ENCODE peak calls at places on chromosomes 5 and 9, in seven cellular contexts. H, G, L, A, O, T and P are unnamed samples.

GRCh38 chr9:123928471-123929176 is 1.3 kb downstream of the DENND1A start:
- DNase-seq in H (no peak), G (no peak), L (no peak), A (no peak), O (peak; percentile 25), T (no peak), P (no peak)

GRCh38 chr5:36297653-36298052 is 4.0 kb downstream of the RANBP3L start:
- DNase-seq in H (no peak), G (no peak), L (no peak), A (no peak), O (no peak), T (no peak), P (no peak)

GRCh38 chr5:181191526-181192336 is 13.3 kb downstream of the TRIM7 start:
- DNase-seq in H (peak; percentile 94), G (peak; percentile 98), L (peak; percentile 97), A (peak; percentile 96), O (peak; percentile 92), T (peak; percentile 98), P (peak; percentile 98)

GRCh38 chr9:89869774-89870173 is 265.0 kb downstream of the GADD45G start:
- DNase-seq in H (no peak), G (no peak), L (no peak), A (no peak), O (no peak), T (no peak), P (peak; percentile 17)

GRCh38 chr9:86282979-86283535 is 719 bp upstream of the ISCA1 start:
- DNase-seq in H (no peak), G (no peak), L (no peak), A (no peak), O (peak; percentile 92), T (no peak), P (peak; percentile 72)

GRCh38 chr9:33030285-33030684 is 5.2 kb downstream of the DNAJA1 start:
- DNase-seq in H (no peak), G (no peak), L (no peak), A (no peak), O (no peak), T (no peak), P (no peak)

GRCh38 chr5:111394580-111394979 is 117.8 kb downstream of the STARD4 start:
- DNase-seq in H (no peak), G (no peak), L (no peak), A (no peak), O (peak; percentile 65), T (no peak), P (no peak)

GRCh38 chr5:168408561-168409321 is 77.5 kb upstream of the RARS1 start:
- DNase-seq in H (no peak), G (no peak), L (no peak), A (no peak), O (no peak), T (no peak), P (peak; percentile 55)

GRCh38 chr5:527646-528591 is 3.7 kb upstream of the SLC9A3 start:
- DNase-seq in H (no peak), G (peak; percentile 70), L (no peak), A (peak; percentile 44), O (no peak), T (peak; percentile 67), P (peak; percentile 78)

GRCh38 chr5:153276151-153276550 is 214.3 kb upstream of the GRIA1 start:
- DNase-seq in H (peak; percentile 25), G (no peak), L (peak; percentile 23), A (peak; percentile 47), O (peak; percentile 26), T (no peak), P (no peak)

GRCh38 chr5:136099870-136100269 is 32.8 kb upstream of the SMAD5 start:
- DNase-seq in H (no peak), G (no peak), L (no peak), A (no peak), O (no peak), T (no peak), P (no peak)

GRCh38 chr5:116510525-116510924 is 64.1 kb downstream of the SEMA6A start:
- DNase-seq in H (no peak), G (no peak), L (no peak), A (no peak), O (no peak), T (no peak), P (no peak)

GRCh38 chr5:33736510-33736909 is 155.3 kb downstream of the ADAMTS12 start:
- DNase-seq in H (no peak), G (no peak), L (no peak), A (no peak), O (no peak), T (no peak), P (no peak)

GRCh38 chr5:142807378-142807911 is 37.3 kb downstream of the ARHGAP26 start:
- DNase-seq in H (peak; percentile 54), G (no peak), L (no peak), A (peak; percentile 71), O (no peak), T (no peak), P (no peak)

GRCh38 chr5:176184608-176185132 is 53.6 kb upstream of the SIMC1 start:
- DNase-seq in H (no peak), G (no peak), L (no peak), A (no peak), O (no peak), T (no peak), P (no peak)
- H3K4me1 ChIP-seq in H (peaks cover 20% of the 10 kb centered on the region), G (no peaks in the 10 kb centered on the region), L (no peaks in the 10 kb centered on the region), A (no peaks in the 10 kb centered on the region), O (no peaks in the 10 kb centered on the region), T (no peaks in the 10 kb centered on the region), P (peaks cover 17% of the 10 kb centered on the region)

DNA sequence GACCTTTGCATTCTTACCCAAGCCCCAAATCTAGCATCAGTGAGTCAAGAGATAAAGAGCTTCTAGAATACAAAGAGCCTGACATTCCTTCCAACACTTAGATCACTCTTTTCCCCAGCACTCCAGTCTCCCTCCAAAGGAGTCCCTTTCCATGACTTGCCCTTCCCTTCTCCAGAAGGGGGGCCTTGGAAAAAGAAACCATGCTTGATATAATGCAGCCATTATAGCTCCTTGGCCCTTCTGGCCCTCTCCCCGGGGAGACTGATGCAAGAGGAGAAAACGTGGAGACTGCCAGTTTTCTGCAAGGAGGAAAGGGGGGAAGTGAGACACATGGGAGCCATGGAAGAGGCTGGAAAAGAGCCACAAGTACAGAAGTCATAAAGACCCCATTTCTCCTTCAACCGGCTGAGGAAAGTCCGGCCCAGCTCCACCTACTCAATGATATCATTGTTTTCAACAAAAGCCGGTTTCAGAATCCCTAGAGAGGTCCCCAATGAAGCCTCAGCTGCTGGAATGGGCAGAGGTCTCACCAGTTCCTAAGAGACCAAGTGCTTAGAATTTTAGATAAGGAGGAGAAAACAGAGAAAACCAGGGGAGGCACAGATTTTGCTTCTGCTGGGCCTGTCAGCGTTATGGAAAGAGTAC is 29.0 kb downstream of the ADAM19 start:
- DNase-seq in H (no peak), G (no peak), L (no peak), A (no peak), O (no peak), T (no peak), P (no peak)
- H3K4me1 ChIP-seq in H (peaks cover 27% of the 10 kb centered on the region), G (peaks cover 19% of the 10 kb centered on the region), L (no peaks in the 10 kb centered on the region), A (peaks cover 1% of the 10 kb centered on the region), O (no peaks in the 10 kb centered on the region), T (peaks cover 9% of the 10 kb centered on the region), P (peaks cover 88% of the 10 kb centered on the region)

DNA sequence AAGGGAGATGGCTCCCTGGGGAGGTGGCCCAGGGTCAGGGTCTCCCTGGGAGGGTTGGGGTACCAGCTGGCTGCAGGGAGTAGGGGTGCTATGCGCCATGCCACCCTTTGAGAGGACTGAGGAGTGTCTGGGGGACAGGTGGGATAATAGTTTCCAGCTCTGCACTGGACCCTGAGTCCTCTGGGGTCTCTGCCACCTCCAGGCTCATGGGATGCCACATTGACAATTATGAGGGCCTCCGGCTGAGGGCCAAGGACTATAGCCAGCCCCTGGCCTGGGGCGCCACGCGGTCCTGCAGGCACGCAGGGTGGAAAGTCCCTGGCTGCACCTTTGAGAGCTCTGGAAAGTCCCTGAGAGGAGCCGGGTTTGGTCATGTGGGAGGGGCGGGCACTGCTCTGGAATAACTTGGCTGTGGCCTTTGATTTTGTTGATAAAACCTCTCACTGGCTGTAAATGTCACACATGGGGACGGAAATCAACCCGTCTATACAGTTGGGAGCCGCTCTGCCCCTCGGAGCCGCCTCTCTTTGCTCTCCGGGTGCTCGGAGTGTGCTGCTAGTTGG is 16.0 kb downstream of the TRAF2 start:
- DNase-seq in H (peak; percentile 87), G (peak; percentile 87), L (peak; percentile 82), A (peak; percentile 90), O (peak; percentile 80), T (peak; percentile 94), P (peak; percentile 87)
- H3K4me1 ChIP-seq in H (peaks cover 18% of the 10 kb centered on the region), G (peaks cover 30% of the 10 kb centered on the region), L (peaks cover 52% of the 10 kb centered on the region), A (no peaks in the 10 kb centered on the region), O (peaks cover 18% of the 10 kb centered on the region), T (peaks cover 10% of the 10 kb centered on the region), P (peaks cover 55% of the 10 kb centered on the region)

DNA sequence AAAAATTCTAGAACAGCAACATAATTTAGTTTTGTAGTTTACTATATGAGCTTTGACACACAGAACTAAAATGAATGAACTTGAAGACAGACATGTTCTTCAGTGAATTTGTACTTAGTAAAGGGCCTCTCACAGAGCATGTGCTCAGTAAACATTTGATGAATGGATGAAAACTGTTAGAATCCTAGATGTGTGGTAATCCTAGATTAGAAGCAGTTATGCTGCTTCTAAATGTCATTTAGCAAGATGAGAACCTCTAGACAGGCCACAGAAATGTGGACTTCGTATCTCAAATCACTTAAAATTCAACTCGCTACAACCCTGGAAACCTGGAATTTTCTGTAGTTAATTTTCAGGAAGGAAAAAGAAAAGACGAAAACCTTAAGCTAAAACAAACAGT is 8.5 kb downstream of the GOLPH3 start:
- DNase-seq in H (no peak), G (no peak), L (no peak), A (no peak), O (no peak), T (no peak), P (no peak)
- H3K4me1 ChIP-seq in H (peaks cover 70% of the 10 kb centered on the region), G (peaks cover 16% of the 10 kb centered on the region), L (peaks cover 52% of the 10 kb centered on the region), A (peaks cover 2% of the 10 kb centered on the region), O (peaks cover 5% of the 10 kb centered on the region), T (peaks cover 28% of the 10 kb centered on the region), P (peaks cover 44% of the 10 kb centered on the region)

DNA sequence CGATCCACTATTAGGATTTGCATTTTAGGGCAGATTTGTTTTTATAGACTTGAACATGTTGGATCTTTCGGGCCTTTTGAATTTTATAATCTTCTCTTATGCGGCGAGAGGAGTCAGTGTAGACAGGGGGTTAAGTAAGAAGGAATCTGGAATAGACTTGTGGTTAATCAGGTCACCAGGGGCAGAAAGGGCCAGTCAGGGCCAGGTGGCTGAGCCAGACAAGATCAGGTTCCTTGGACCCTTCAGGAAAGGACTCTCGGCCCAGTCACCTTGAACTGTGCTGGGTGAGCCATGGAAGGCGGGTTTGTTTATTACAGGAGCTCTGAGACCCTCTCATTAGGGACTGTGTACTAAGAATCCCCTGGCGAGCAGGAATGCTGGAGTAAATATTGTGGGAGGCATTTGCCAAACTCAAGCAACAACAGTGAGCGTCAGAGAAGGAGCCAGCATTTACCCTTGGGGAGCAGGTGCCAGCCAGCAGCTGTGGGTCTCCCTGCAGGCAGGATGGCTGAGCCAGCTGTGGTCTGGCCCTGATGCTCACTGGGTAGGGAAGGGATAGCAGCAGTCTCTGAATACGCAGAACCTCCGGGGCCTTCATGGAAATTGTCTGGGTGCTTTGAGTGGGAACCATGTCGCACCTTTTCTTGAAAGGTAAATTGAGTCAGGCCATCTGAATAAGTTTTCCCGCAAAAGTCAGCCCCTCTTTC is 79.2 kb downstream of the UBE2QL1 start:
- DNase-seq in H (no peak), G (no peak), L (no peak), A (no peak), O (no peak), T (no peak), P (no peak)
- H3K4me1 ChIP-seq in H (no peaks in the 10 kb centered on the region), G (no peaks in the 10 kb centered on the region), L (no peaks in the 10 kb centered on the region), A (no peaks in the 10 kb centered on the region), O (no peaks in the 10 kb centered on the region), T (no peaks in the 10 kb centered on the region), P (no peaks in the 10 kb centered on the region)

GRCh38 chr5:179616002-179616594 is 7.4 kb downstream of the HNRNPH1 start:
- DNase-seq in H (no peak), G (no peak), L (no peak), A (no peak), O (no peak), T (no peak), P (peak; percentile 40)
- H3K4me1 ChIP-seq in H (peaks cover 79% of the 10 kb centered on the region), G (peaks cover 18% of the 10 kb centered on the region), L (peaks cover 43% of the 10 kb centered on the region), A (no peaks in the 10 kb centered on the region), O (peaks cover 9% of the 10 kb centered on the region), T (peaks cover 19% of the 10 kb centered on the region), P (peaks cover 63% of the 10 kb centered on the region)